ENCODE peak calls at places on chromosome 1, in eight cellular contexts. R is kidney epithelial cell, F is AG10803, I is breast epithelium, A is WTC11, O is body of pancreas, P is astrocyte of the cerebellum, G is foreskin fibroblast. N is an unnamed sample.
A peak's percentile ranks its signal among the peaks of the same experiment; 100 is the strongest.

GRCh38 chr1:93692983-93693591 is 11.4 kb upstream of the BCAR3 start:
- DNase-seq in R (peak; percentile 88), F (peak; percentile 84), I (no peak), A (no peak), O (no peak), P (no peak), G (peak; percentile 90), N (no peak)

GRCh38 chr1:24415910-24416665 is 486 bp downstream of the NIPAL3 start:
- DNase-seq in R (no peak), F (no peak), I (no peak), A (no peak), O (peak; percentile 60), P (no peak), G (no peak), N (no peak)

GRCh38 chr1:48676822-48677221 is 99.9 kb downstream of the BEND5 start:
- DNase-seq in R (no peak), F (no peak), I (no peak), A (no peak), O (no peak), P (no peak), G (no peak), N (no peak)

GRCh38 chr1:34924759-34925555 is 4.5 kb downstream of the DLGAP3 start:
- DNase-seq in R (no peak), F (peak; percentile 49), I (peak; percentile 68), A (peak; percentile 89), O (peak; percentile 57), P (peak; percentile 33), G (peak; percentile 38), N (peak; percentile 3)

GRCh38 chr1:11272544-11272841 is 505 bp upstream of the UBIAD1 start:
- DNase-seq in R (no peak), F (no peak), I (no peak), A (no peak), O (no peak), P (no peak), G (no peak), N (no peak)

GRCh38 chr1:222373831-222374603 is 173.9 kb downstream of the HHIPL2 start:
- DNase-seq in R (no peak), F (no peak), I (no peak), A (no peak), O (no peak), P (no peak), G (no peak), N (no peak)

GRCh38 chr1:150976879-150977694 is 2.5 kb upstream of the CERS2 start:
- DNase-seq in R (peak; percentile 61), F (peak; percentile 46), I (peak; percentile 85), A (peak; percentile 67), O (peak; percentile 87), P (no peak), G (peak; percentile 67), N (no peak)

GRCh38 chr1:186985889-186986491 is 157.2 kb downstream of the PLA2G4A start:
- DNase-seq in R (no peak), F (peak; percentile 56), I (no peak), A (no peak), O (peak; percentile 13), P (peak; percentile 53), G (peak; percentile 39), N (no peak)

GRCh38 chr1:88075813-88076212 is 608.3 kb upstream of the PKN2 start:
- DNase-seq in R (no peak), F (no peak), I (no peak), A (no peak), O (no peak), P (no peak), G (no peak), N (no peak)

GRCh38 chr1:88079036-88079435 is 605.0 kb upstream of the PKN2 start:
- DNase-seq in R (no peak), F (no peak), I (no peak), A (peak; percentile 66), O (no peak), P (no peak), G (no peak), N (no peak)

GRCh38 chr1:88080875-88081274 is 603.2 kb upstream of the PKN2 start:
- DNase-seq in R (no peak), F (no peak), I (no peak), A (no peak), O (no peak), P (no peak), G (no peak), N (no peak)
- TF ChIP-seq CTCF in R (no peak), F (no peak), I (no peak), A (no peak), O (no peak), P (no peak), G (no peak), N (no peak)

DNA sequence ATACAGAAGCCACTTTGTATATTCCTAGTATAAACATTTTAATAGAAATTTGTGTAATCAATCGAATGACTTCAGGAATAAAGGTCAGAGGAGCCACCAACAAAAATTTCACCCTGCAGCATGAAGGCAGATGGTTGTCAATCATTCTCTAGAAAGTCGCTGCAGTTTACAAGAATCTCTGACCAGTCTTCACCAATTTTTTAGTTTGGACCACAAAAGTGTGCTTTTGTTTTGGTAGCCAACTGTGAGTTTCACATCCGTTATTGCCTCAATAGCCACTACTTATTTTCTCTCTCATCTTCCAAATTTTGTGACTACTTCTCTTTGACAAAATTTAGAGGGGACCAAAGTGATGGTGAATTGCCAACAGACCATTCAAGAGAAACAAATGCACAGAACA is 1155.6 kb downstream of the AMY1C start:
- DNase-seq in R (no peak), F (no peak), I (no peak), A (no peak), O (no peak), P (no peak), G (no peak), N (no peak)
- TF ChIP-seq CTCF in R (no peak), F (no peak), I (no peak), A (no peak), O (no peak), P (no peak), G (no peak), N (no peak)

GRCh38 chr1:13539683-13540082 is 25.9 kb upstream of the LRRC38 start:
- DNase-seq in R (no peak), F (no peak), I (no peak), A (no peak), O (no peak), P (no peak), G (no peak), N (no peak)
- TF ChIP-seq CTCF in R (no peak), F (no peak), I (no peak), A (no peak), O (no peak), P (no peak), G (no peak), N (no peak)

GRCh38 chr1:202056644-202057334 is 46.4 kb downstream of the ELF3 start:
- DNase-seq in R (no peak), F (no peak), I (peak; percentile 93), A (peak; percentile 20), O (peak; percentile 95), P (no peak), G (no peak), N (no peak)

GRCh38 chr1:202058001-202058908 is 47.9 kb downstream of the ELF3 start:
- DNase-seq in R (peak; percentile 65), F (no peak), I (no peak), A (no peak), O (no peak), P (no peak), G (no peak), N (no peak)

GRCh38 chr1:202049129-202049528 is 38.7 kb downstream of the ELF3 start:
- DNase-seq in R (no peak), F (no peak), I (no peak), A (no peak), O (peak; percentile 78), P (no peak), G (no peak), N (no peak)

GRCh38 chr1:202054094-202054493 is 43.7 kb downstream of the ELF3 start:
- DNase-seq in R (no peak), F (no peak), I (no peak), A (no peak), O (no peak), P (no peak), G (no peak), N (no peak)
- TF ChIP-seq CTCF in R (no peak), F (no peak), I (no peak), A (no peak), O (no peak), P (no peak), G (no peak), N (no peak)

GRCh38 chr1:44293761-44294315 is 61.2 kb downstream of the ERI3 start:
- DNase-seq in R (no peak), F (no peak), I (no peak), A (no peak), O (peak; percentile 91), P (no peak), G (no peak), N (no peak)

GRCh38 chr1:44296794-44297193 is 58.3 kb downstream of the ERI3 start:
- DNase-seq in R (no peak), F (no peak), I (no peak), A (no peak), O (no peak), P (no peak), G (no peak), N (no peak)

GRCh38 chr1:44296067-44296466 is 59.0 kb downstream of the ERI3 start:
- DNase-seq in R (no peak), F (no peak), I (no peak), A (no peak), O (no peak), P (no peak), G (no peak), N (no peak)

GRCh38 chr1:44292641-44293040 is 62.4 kb downstream of the ERI3 start:
- DNase-seq in R (no peak), F (no peak), I (no peak), A (no peak), O (no peak), P (no peak), G (no peak), N (no peak)

GRCh38 chr1:44294588-44295007 is 60.5 kb downstream of the ERI3 start:
- DNase-seq in R (no peak), F (peak; percentile 97), I (no peak), A (peak; percentile 73), O (peak; percentile 43), P (peak; percentile 86), G (peak; percentile 73), N (peak; percentile 75)
- TF ChIP-seq CTCF in R (no peak), F (peak; percentile 87), I (peak; percentile 34), A (no peak), O (peak; percentile 5), P (peak; percentile 42), G (peak; percentile 36), N (peak; percentile 64)

DNA sequence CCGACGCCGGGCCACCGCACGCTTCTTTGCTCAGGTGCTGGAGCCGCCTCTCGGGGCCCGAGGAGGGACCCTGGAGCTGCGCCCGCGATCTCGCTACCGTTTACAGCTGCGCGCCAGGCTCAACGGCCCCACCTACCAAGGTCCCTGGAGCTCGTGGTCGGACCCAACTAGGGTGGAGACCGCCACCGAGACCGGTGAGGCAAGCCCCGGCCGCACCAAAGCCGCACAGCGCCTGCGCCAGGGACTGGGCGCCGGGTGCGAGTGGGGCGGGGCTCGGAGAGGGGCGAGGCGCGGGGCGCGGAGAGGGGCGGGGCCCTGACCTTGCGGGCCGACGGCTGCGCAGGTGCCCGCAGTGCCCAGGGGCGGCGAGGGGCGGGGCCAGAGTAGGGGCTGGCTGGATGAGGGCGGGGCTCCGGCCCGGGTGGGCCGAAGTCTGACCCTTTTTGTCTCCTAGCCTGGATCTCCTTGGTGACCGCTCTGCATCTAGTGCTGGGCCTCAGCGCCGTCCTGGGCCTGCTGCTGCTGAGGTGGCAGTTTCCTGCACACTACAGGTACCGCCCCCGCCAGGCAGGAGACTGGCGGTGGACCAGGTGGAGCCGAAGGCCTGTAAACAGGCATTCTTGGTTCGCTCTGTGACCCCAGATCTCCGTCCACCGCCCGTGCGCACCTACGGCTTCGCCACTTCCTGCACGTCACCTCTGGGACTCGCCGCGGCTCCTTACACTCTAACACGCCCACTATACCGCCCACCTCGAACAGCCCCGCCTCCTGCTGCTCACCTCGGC is 9.8 kb upstream of the CDC20 start:
- DNase-seq in R (no peak), F (no peak), I (peak; percentile 92), A (peak; percentile 97), O (peak; percentile 97), P (no peak), G (no peak), N (no peak)
- TF ChIP-seq CTCF in R (no peak), F (no peak), I (no peak), A (no peak), O (no peak), P (no peak), G (no peak), N (no peak)

N was measured in AG09319.